ENCODE peak calls at places on chromosomes 13 and 19, in four cellular contexts. W is brain microvascular endothelial cell, C is stomach, X is pancreas. B is an unnamed sample.

GRCh38 chr13:26919311-26919710 is 158.7 kb upstream of the GPR12 start:
- DNase-seq in W (no peak), C (no peak), X (no peak), B (no peak)

GRCh38 chr19:10115392-10116084 is 4.0 kb downstream of the P2RY11 start:
- DNase-seq in W (no peak), C (no peak), X (no peak), B (no peak)

GRCh38 chr13:97205465-97205864 is 16.7 kb upstream of the MBNL2 start:
- DNase-seq in W (no peak), C (no peak), X (no peak), B (no peak)

GRCh38 chr19:51820821-51821446 is 26.0 kb downstream of the FPR3 start:
- DNase-seq in W (no peak), C (no peak), X (no peak), B (no peak)

GRCh38 chr19:38478273-38478971 is 44.9 kb downstream of the RYR1 start:
- DNase-seq in W (peak), C (no peak), X (no peak), B (no peak)

GRCh38 chr19:42547927-42548326 is 19.6 kb upstream of the CEACAM1 start:
- DNase-seq in W (no peak), C (no peak), X (no peak), B (no peak)

GRCh38 chr19:8487137-8487851 is 15.1 kb downstream of the PRAM1 start:
- DNase-seq in W (no peak), C (no peak), X (peak), B (no peak)

GRCh38 chr13:50393641-50394040 is 378.4 kb downstream of the KCNRG start:
- DNase-seq in W (peak), C (no peak), X (no peak), B (no peak)

GRCh38 chr19:13153627-13154240 is 3.5 kb downstream of the IER2 start:
- DNase-seq in W (no peak), C (peak), X (peak), B (no peak)

GRCh38 chr13:50129065-50129922 is 114.0 kb downstream of the KCNRG start:
- DNase-seq in W (no peak), C (no peak), X (no peak), B (no peak)

GRCh38 chr19:51702103-51702753 is 9.1 kb downstream of the SPACA6 start:
- DNase-seq in W (no peak), C (peak), X (peak), B (no peak)

GRCh38 chr13:43946281-43946680 is 66.6 kb downstream of the LACC1 start:
- DNase-seq in W (no peak), C (no peak), X (no peak), B (no peak)

GRCh38 chr13:38804536-38804935 is 117.7 kb downstream of the FREM2 start:
- DNase-seq in W (no peak), C (no peak), X (no peak), B (no peak)

GRCh38 chr19:48401277-48401676 is 7.8 kb downstream of the GRIN2D start:
- DNase-seq in W (no peak), C (no peak), X (no peak), B (no peak)

GRCh38 chr19:2167896-2168618 is 4.3 kb downstream of the DOT1L start:
- DNase-seq in W (no peak), C (peak), X (no peak), B (no peak)

GRCh38 chr19:33405491-33406461 is 32.3 kb downstream of the CEBPG start:
- DNase-seq in W (no peak), C (no peak), X (peak), B (no peak)

GRCh38 chr19:10553943-10554381 is 10.3 kb downstream of the ATG4D start:
- DNase-seq in W (no peak), C (peak), X (no peak), B (peak)

GRCh38 chr19:42214810-42215209 is 2.7 kb downstream of the DEDD2 start:
- DNase-seq in W (no peak), C (no peak), X (no peak), B (no peak)

GRCh38 chr19:39140195-39140516 is 14.6 kb downstream of the PAK4 start:
- DNase-seq in W (no peak), C (no peak), X (no peak), B (no peak)

GRCh38 chr13:111005364-111005763 is 90.5 kb upstream of the ANKRD10 start:
- DNase-seq in W (peak), C (no peak), X (no peak), B (no peak)

GRCh38 chr19:39936020-39936419 is 1.6 kb upstream of the FCGBP start:
- DNase-seq in W (no peak), C (peak), X (no peak), B (no peak)

GRCh38 chr19:10566408-10566657 is 523 bp upstream of the KRI1 start:
- DNase-seq in W (no peak), C (no peak), X (no peak), B (no peak)

GRCh38 chr13:80400164-80400767 is 59.3 kb upstream of the SPRY2 start:
- DNase-seq in W (no peak), C (no peak), X (no peak), B (no peak)

GRCh38 chr13:31756346-31756745 is 17.0 kb downstream of the RXFP2 start:
- DNase-seq in W (peak), C (no peak), X (no peak), B (peak)

GRCh38 chr19:43318796-43319314 is 34.6 kb upstream of the CD177 start:
- DNase-seq in W (no peak), C (no peak), X (no peak), B (no peak)

GRCh38 chr13:28394422-28394821 is 100.5 kb downstream of the FLT1 start:
- DNase-seq in W (peak), C (no peak), X (no peak), B (no peak)

GRCh38 chr19:6076291-6076665 is 34.0 kb downstream of the RFX2 start:
- DNase-seq in W (no peak), C (no peak), X (no peak), B (no peak)

GRCh38 chr19:6073858-6074708 is 36.2 kb downstream of the RFX2 start:
- DNase-seq in W (no peak), C (no peak), X (no peak), B (no peak)

GRCh38 chr19:6074709-6075403 is 35.4 kb downstream of the RFX2 start:
- DNase-seq in W (no peak), C (no peak), X (no peak), B (no peak)

GRCh38 chr19:6078068-6078467 is 32.2 kb downstream of the RFX2 start:
- DNase-seq in W (no peak), C (no peak), X (no peak), B (no peak)

DNA sequence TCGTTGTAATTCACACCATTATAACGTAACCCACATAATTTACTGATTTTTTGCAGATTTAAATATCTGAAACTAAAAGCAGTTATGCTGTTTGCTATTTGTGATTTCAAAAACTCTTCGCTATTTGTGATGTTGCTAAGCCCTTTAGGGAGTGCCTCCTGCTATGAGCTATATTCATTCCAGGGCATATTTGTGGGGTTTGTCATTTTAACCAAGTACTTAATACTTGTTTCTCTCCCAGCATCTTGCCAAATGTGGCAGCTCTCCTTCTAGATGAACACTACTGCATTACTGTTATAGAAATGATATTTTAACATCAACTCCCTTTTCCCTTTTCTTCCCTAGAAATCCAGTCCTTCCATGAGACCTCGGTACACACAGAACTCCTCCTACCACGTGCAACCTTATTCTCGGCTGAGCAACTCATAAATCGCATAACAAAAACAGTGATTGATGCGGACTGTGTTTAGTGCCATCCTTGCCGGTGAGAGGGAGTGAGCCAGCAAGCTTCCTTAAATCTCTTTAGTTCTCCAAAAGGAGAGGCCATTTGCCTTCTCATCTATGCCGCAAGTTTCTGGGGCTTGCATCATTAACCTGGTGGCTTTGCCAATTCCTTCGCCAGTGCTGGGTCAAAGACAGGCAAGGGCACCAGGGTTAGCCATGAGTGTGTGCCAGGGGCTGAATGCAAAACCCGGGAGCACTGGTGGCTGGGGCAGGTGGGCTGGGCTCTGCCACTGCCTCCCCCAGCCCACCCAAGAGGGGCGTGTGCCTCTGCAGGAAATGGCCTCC is 33.4 kb downstream of the RFX2 start:
- DNase-seq in W (peak), C (no peak), X (no peak), B (no peak)
- H3K4me3 ChIP-seq in W (no peak), C (no peak), X (no peak), B (peak)

DNA sequence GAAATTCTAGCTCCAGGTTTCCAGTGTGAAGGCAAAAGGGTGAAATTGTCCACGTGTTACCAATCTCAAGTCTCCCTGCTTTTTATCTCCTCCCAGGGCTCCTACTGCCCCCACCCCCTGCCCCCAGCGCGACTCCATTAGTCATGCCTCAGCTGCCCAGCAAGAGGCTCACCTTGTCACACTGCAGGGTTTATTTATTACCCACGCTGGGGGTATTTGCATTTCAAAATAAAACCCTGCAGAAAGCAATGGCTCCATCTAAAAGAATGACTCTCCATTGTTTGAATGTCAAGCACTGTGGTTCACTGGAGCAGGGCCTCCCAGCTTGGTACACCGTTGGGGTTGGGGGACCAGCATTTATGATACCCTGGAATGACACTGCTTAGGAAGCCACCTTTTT is 10.0 kb upstream of the POP4 start:
- DNase-seq in W (no peak), C (no peak), X (no peak), B (no peak)
- H3K4me3 ChIP-seq in W (no peak), C (no peak), X (no peak), B (no peak)

GRCh38 chr19:55208880-55209429 is 346 bp downstream of the PTPRH start:
- DNase-seq in W (no peak), C (no peak), X (no peak), B (no peak)
- H3K4me3 ChIP-seq in W (no peak), C (no peak), X (no peak), B (no peak)

DNA sequence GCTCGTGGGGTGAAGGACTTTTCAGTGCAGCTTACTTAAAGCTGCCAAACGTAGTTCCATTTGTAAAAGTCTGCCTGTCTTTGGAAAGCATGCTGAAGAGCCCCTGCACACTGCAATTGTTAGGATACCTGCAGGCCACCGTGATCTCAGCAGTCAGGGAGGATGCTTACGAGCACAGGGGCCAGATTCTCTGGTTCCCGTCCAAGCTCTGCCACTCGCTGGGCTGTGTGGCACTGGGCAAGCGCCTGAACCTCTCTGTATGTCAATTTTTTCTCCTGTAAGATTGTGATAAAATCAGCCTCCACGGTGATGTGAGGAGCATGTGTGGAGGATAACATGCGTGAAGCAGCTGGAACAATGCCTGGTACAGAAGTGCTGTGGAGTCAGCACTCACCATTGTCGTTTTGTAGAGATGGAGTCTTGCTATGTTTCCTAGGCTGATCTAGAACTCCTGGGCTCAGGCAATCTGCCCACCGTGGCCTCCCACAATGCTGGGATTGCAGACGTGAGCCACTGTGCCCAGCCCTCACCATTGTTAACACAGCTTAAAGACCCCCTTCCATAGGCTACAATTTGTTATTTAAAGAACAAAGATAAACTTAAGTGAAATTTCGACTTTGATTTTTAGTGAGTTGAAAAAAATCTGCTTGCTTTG is 3.5 kb downstream of the ADPRHL1 start:
- DNase-seq in W (no peak), C (no peak), X (no peak), B (no peak)
- H3K4me3 ChIP-seq in W (no peak), C (peak), X (peak), B (peak)